ENCODE peak calls at places on chromosomes 11 and 22, in ten cellular contexts. N is CD8-positive, alpha-beta T cell; G is lower leg skin; P is BJ; Z is neural progenitor cell; M is sigmoid colon; U is GM06990; J is AG04449; E is chondrocyte; W is BE2C. K is an unnamed sample.

GRCh38 chr11:117966908-117967307 is 19.3 kb upstream of the IL10RA start:
- DNase-seq in N (no peak), G (no peak), P (no peak), Z (no peak), M (no peak), U (no peak), J (no peak), E (no peak), W (no peak), K (no peak)

GRCh38 chr11:278001-278951 is at the start of gene NLRP6:
- DNase-seq in N (no peak), G (no peak), P (no peak), Z (no peak), M (peak; percentile 57), U (no peak), J (no peak), E (peak; percentile 59), W (no peak), K (no peak)

GRCh38 chr22:30989473-30989872 is 20.4 kb downstream of the TUG1 start:
- DNase-seq in N (no peak), G (no peak), P (no peak), Z (no peak), M (no peak), U (no peak), J (no peak), E (no peak), W (no peak), K (no peak)

GRCh38 chr11:35531246-35531645 is 5.8 kb upstream of the PAMR1 start:
- DNase-seq in N (no peak), G (no peak), P (no peak), Z (no peak), M (no peak), U (no peak), J (no peak), E (no peak), W (no peak), K (no peak)

GRCh38 chr11:66047541-66048365 is 1.2 kb downstream of the GAL3ST3 start:
- DNase-seq in N (no peak), G (no peak), P (no peak), Z (no peak), M (no peak), U (no peak), J (no peak), E (peak; percentile 47), W (no peak), K (no peak)

GRCh38 chr11:115548878-115549528 is 44.8 kb upstream of the CADM1 start:
- DNase-seq in N (no peak), G (no peak), P (no peak), Z (peak; percentile 79), M (no peak), U (no peak), J (no peak), E (no peak), W (no peak), K (no peak)

GRCh38 chr11:96200243-96200642 is 142.8 kb downstream of the MAML2 start:
- DNase-seq in N (no peak), G (no peak), P (peak; percentile 88), Z (no peak), M (no peak), U (no peak), J (peak; percentile 92), E (no peak), W (no peak), K (no peak)

GRCh38 chr11:290621-291231 is 1.8 kb downstream of the PGGHG start:
- DNase-seq in N (no peak), G (no peak), P (no peak), Z (no peak), M (peak; percentile 62), U (no peak), J (no peak), E (peak; percentile 86), W (no peak), K (no peak)

GRCh38 chr11:76927160-76927559 is 66.4 kb downstream of the ACER3 start:
- DNase-seq in N (no peak), G (no peak), P (no peak), Z (no peak), M (no peak), U (no peak), J (no peak), E (no peak), W (no peak), K (no peak)

GRCh38 chr22:31951201-31952093 is 7.1 kb downstream of the YWHAH start:
- DNase-seq in N (no peak), G (no peak), P (no peak), Z (no peak), M (no peak), U (no peak), J (no peak), E (peak; percentile 26), W (no peak), K (no peak)

GRCh38 chr11:123166095-123166559 is 28.9 kb downstream of the CLMP start:
- DNase-seq in N (no peak), G (no peak), P (no peak), Z (peak; percentile 70), M (peak; percentile 84), U (no peak), J (peak; percentile 75), E (no peak), W (peak; percentile 87), K (no peak)
- TF ChIP-seq CTCF in N (no peak), G (no peak), P (peak; percentile 66), Z (peak; percentile 82), M (peak; percentile 48), U (peak; percentile 76), J (peak; percentile 75), E (peak; percentile 79), W (peak; percentile 97), K (peak; percentile 56)

GRCh38 chr11:40716344-40717178 is 742.9 kb downstream of the LRRC4C start:
- DNase-seq in N (no peak), G (no peak), P (no peak), Z (peak; percentile 6), M (no peak), U (no peak), J (no peak), E (no peak), W (no peak), K (no peak)

DNA sequence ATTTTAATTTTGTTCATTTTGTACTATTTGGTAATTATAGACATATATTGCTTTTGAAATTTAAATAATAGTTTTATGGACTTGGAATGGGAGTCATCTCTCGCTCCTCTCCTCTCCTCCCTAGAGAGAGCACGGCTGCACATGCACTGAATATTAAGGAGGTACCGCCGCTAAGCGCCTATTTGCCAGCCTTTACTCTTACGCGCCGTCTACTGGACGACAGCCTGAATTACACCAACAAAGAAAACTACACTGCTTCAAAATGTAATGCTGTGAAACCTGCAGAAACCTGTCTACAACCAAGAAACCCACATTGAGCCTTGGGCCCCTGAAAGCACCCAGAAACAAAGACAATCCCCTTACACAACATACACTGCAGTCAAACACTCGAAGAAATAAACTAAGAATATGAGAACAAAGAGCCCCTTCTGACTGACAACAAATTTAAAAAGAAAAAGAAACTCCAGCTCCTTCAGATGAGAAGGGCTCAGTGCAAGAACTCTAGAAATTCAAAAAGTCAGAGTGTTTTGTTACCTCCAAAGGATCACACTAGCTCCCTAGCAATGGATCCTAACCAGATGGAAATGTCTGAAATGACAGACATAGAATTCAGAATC is 737.2 kb downstream of the LRRC4C start:
- DNase-seq in N (no peak), G (no peak), P (no peak), Z (peak; percentile 68), M (peak; percentile 45), U (no peak), J (no peak), E (no peak), W (peak; percentile 30), K (peak; percentile 25)
- TF ChIP-seq CTCF in N (no peak), G (no peak), P (peak; percentile 54), Z (peak; percentile 86), M (no peak), U (peak; percentile 48), J (peak; percentile 38), E (peak; percentile 77), W (peak; percentile 64), K (peak; percentile 42)

DNA sequence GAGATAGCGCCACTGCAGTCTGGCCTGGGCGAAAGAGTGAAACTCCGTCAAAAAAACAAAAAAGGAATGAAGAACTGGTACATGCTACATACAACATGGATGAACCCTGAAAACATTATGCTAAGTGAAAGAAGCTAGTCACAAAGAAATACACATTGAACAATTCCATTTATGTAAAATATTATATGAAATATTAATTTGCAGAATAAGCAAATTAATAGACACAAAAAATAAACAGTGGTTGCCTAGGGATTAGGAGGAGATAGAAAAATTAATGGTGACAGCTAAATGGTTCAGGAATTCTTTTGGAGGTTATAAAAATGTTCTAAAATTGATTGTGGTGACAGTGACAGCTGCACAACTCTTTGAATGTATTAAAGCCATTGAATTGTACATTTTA is 14.7 kb downstream of the PRDM10 start:
- DNase-seq in N (no peak), G (no peak), P (no peak), Z (no peak), M (no peak), U (no peak), J (no peak), E (no peak), W (no peak), K (no peak)
- TF ChIP-seq CTCF in N (no peak), G (no peak), P (no peak), Z (no peak), M (no peak), U (no peak), J (no peak), E (no peak), W (no peak), K (no peak)

GRCh38 chr11:128505449-128506058 is 81.8 kb downstream of the ETS1 start:
- DNase-seq in N (no peak), G (no peak), P (no peak), Z (no peak), M (no peak), U (no peak), J (no peak), E (no peak), W (peak; percentile 60), K (no peak)

GRCh38 chr11:128507936-128508335 is 79.4 kb downstream of the ETS1 start:
- DNase-seq in N (no peak), G (no peak), P (no peak), Z (no peak), M (no peak), U (no peak), J (no peak), E (no peak), W (no peak), K (no peak)

GRCh38 chr11:128504489-128504888 is 82.9 kb downstream of the ETS1 start:
- DNase-seq in N (no peak), G (no peak), P (no peak), Z (no peak), M (no peak), U (no peak), J (no peak), E (no peak), W (no peak), K (no peak)

GRCh38 chr11:128506999-128507591 is 80.3 kb downstream of the ETS1 start:
- DNase-seq in N (peak; percentile 51), G (peak; percentile 89), P (peak; percentile 96), Z (no peak), M (peak; percentile 96), U (no peak), J (peak; percentile 84), E (no peak), W (peak; percentile 63), K (no peak)

DNA sequence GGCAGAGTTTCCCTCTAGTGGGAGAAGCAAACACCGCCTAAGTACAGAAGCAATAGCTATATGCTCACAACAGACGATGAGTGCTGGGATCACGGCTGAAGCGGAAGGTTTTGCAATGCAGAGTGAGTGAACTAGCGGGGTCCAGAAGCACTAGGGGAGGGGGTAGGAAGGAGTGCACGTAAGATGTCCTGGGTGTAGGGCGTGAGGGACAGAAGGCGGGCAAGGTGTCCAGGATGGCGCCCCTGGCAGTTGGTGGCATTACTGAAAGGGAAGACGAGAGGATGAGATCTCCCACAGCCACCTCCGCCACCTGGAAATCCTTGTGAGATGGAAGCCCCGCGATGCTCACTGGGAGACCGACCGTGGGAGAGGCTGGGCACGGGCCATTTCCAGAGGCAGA is 81.0 kb downstream of the ETS1 start:
- DNase-seq in N (no peak), G (no peak), P (no peak), Z (no peak), M (no peak), U (no peak), J (no peak), E (no peak), W (no peak), K (no peak)
- TF ChIP-seq CTCF in N (no peak), G (no peak), P (peak; percentile 15), Z (no peak), M (no peak), U (no peak), J (no peak), E (peak; percentile 32), W (peak; percentile 43), K (no peak)

K was measured in GM10248.